ENCODE peak calls at places on chromosome 1, in seven cellular contexts. One of them, this sample, is unnamed.

GRCh38 chr1:36160949-36161485 is 5.1 kb downstream of the MAP7D1 start:
- DNase-seq in fibroblast of lung: peak
- DNase-seq in mucosa of descending colon: peak
- DNase-seq in HFF-Myc: no peak
- DNase-seq in upper lobe of right lung: peak
- DNase-seq in BE2C: no peak
- DNase-seq in choroid plexus epithelial cell: peak
- DNase-seq in this sample: peak

GRCh38 chr1:208717490-208717889 is 473.3 kb upstream of the PLXNA2 start:
- DNase-seq in fibroblast of lung: no peak
- DNase-seq in mucosa of descending colon: no peak
- DNase-seq in HFF-Myc: no peak
- DNase-seq in upper lobe of right lung: no peak
- DNase-seq in BE2C: no peak
- DNase-seq in choroid plexus epithelial cell: no peak
- DNase-seq in this sample: no peak

GRCh38 chr1:50423670-50424000 is 392 bp upstream of the DMRTA2 start:
- DNase-seq in fibroblast of lung: no peak
- DNase-seq in mucosa of descending colon: peak
- DNase-seq in HFF-Myc: no peak
- DNase-seq in upper lobe of right lung: no peak
- DNase-seq in BE2C: no peak
- DNase-seq in choroid plexus epithelial cell: no peak
- DNase-seq in this sample: peak

GRCh38 chr1:234315091-234315541 is 58.1 kb upstream of the COA6 start:
- DNase-seq in fibroblast of lung: peak
- DNase-seq in mucosa of descending colon: no peak
- DNase-seq in HFF-Myc: peak
- DNase-seq in upper lobe of right lung: no peak
- DNase-seq in BE2C: no peak
- DNase-seq in choroid plexus epithelial cell: peak
- DNase-seq in this sample: no peak

GRCh38 chr1:203163891-203164635 is 11.6 kb downstream of the MYBPH start:
- DNase-seq in fibroblast of lung: no peak
- DNase-seq in mucosa of descending colon: no peak
- DNase-seq in HFF-Myc: no peak
- DNase-seq in upper lobe of right lung: no peak
- DNase-seq in BE2C: no peak
- DNase-seq in choroid plexus epithelial cell: no peak
- DNase-seq in this sample: no peak

GRCh38 chr1:223756002-223756775 is 43.9 kb downstream of the CAPN2 start:
- DNase-seq in fibroblast of lung: no peak
- DNase-seq in mucosa of descending colon: peak
- DNase-seq in HFF-Myc: no peak
- DNase-seq in upper lobe of right lung: no peak
- DNase-seq in BE2C: no peak
- DNase-seq in choroid plexus epithelial cell: no peak
- DNase-seq in this sample: no peak

GRCh38 chr1:106984801-106985200 is 71.7 kb upstream of the PRMT6 start:
- DNase-seq in fibroblast of lung: no peak
- DNase-seq in mucosa of descending colon: no peak
- DNase-seq in HFF-Myc: no peak
- DNase-seq in upper lobe of right lung: no peak
- DNase-seq in BE2C: no peak
- DNase-seq in choroid plexus epithelial cell: no peak
- DNase-seq in this sample: no peak

GRCh38 chr1:98025858-98026257 is 105.0 kb upstream of the DPYD start:
- DNase-seq in fibroblast of lung: no peak
- DNase-seq in mucosa of descending colon: no peak
- DNase-seq in HFF-Myc: no peak
- DNase-seq in upper lobe of right lung: no peak
- DNase-seq in BE2C: no peak
- DNase-seq in choroid plexus epithelial cell: no peak
- DNase-seq in this sample: no peak

GRCh38 chr1:9286556-9286955 is 6.1 kb upstream of the SPSB1 start:
- DNase-seq in fibroblast of lung: no peak
- DNase-seq in mucosa of descending colon: no peak
- DNase-seq in HFF-Myc: no peak
- DNase-seq in upper lobe of right lung: no peak
- DNase-seq in BE2C: no peak
- DNase-seq in choroid plexus epithelial cell: no peak
- DNase-seq in this sample: no peak

GRCh38 chr1:38721816-38722215 is 137.8 kb downstream of the RRAGC start:
- DNase-seq in fibroblast of lung: no peak
- DNase-seq in mucosa of descending colon: no peak
- DNase-seq in HFF-Myc: no peak
- DNase-seq in upper lobe of right lung: no peak
- DNase-seq in BE2C: no peak
- DNase-seq in choroid plexus epithelial cell: no peak
- DNase-seq in this sample: no peak
- TF ChIP-seq CTCF in fibroblast of lung: no peak
- TF ChIP-seq CTCF in mucosa of descending colon: no peak
- TF ChIP-seq CTCF in HFF-Myc: no peak
- TF ChIP-seq CTCF in upper lobe of right lung: no peak
- TF ChIP-seq CTCF in BE2C: no peak
- TF ChIP-seq CTCF in choroid plexus epithelial cell: no peak
- TF ChIP-seq CTCF in this sample: no peak

GRCh38 chr1:92831368-92831761 is 475 bp upstream of the RPL5 start:
- DNase-seq in fibroblast of lung: no peak
- DNase-seq in mucosa of descending colon: no peak
- DNase-seq in HFF-Myc: no peak
- DNase-seq in upper lobe of right lung: no peak
- DNase-seq in BE2C: no peak
- DNase-seq in choroid plexus epithelial cell: no peak
- DNase-seq in this sample: peak

GRCh38 chr1:92834617-92835016 is 2.8 kb downstream of the RPL5 start:
- DNase-seq in fibroblast of lung: no peak
- DNase-seq in mucosa of descending colon: no peak
- DNase-seq in HFF-Myc: no peak
- DNase-seq in upper lobe of right lung: no peak
- DNase-seq in BE2C: no peak
- DNase-seq in choroid plexus epithelial cell: no peak
- DNase-seq in this sample: no peak

GRCh38 chr1:92833840-92834239 is 2.0 kb downstream of the RPL5 start:
- DNase-seq in fibroblast of lung: no peak
- DNase-seq in mucosa of descending colon: no peak
- DNase-seq in HFF-Myc: no peak
- DNase-seq in upper lobe of right lung: no peak
- DNase-seq in BE2C: no peak
- DNase-seq in choroid plexus epithelial cell: no peak
- DNase-seq in this sample: no peak

GRCh38 chr1:92832537-92833160 is 809 bp downstream of the RPL5 start:
- DNase-seq in fibroblast of lung: peak
- DNase-seq in mucosa of descending colon: no peak
- DNase-seq in HFF-Myc: no peak
- DNase-seq in upper lobe of right lung: no peak
- DNase-seq in BE2C: no peak
- DNase-seq in choroid plexus epithelial cell: peak
- DNase-seq in this sample: no peak

GRCh38 chr1:92831762-92832536 is at the start of gene RPL5:
- DNase-seq in fibroblast of lung: peak
- DNase-seq in mucosa of descending colon: peak
- DNase-seq in HFF-Myc: peak
- DNase-seq in upper lobe of right lung: peak
- DNase-seq in BE2C: peak
- DNase-seq in choroid plexus epithelial cell: peak
- DNase-seq in this sample: peak
- TF ChIP-seq CTCF in fibroblast of lung: peak
- TF ChIP-seq CTCF in mucosa of descending colon: peak
- TF ChIP-seq CTCF in HFF-Myc: peak
- TF ChIP-seq CTCF in upper lobe of right lung: peak
- TF ChIP-seq CTCF in BE2C: peak
- TF ChIP-seq CTCF in choroid plexus epithelial cell: peak
- TF ChIP-seq CTCF in this sample: peak

DNA sequence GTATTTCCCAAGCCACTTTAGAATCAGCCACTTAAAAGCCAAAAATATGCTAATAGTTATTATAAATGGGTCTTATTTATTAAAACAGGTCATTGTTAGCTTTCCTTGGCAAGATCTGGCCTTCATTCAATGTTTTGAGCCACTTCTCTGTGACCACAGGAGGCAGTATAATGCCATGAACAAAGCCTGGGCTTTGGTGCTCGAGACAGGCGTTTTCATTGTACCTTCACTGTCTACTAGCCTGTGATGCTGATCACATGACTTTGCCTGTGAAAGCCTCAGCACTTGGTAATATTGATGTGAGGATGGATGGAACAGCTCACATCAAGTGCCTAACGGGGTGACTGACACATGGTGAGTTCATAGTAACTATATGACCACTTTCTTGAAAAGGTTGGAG is 217.0 kb downstream of the RWDD3 start:
- DNase-seq in fibroblast of lung: no peak
- DNase-seq in mucosa of descending colon: no peak
- DNase-seq in HFF-Myc: no peak
- DNase-seq in upper lobe of right lung: no peak
- DNase-seq in BE2C: no peak
- DNase-seq in choroid plexus epithelial cell: no peak
- DNase-seq in this sample: no peak
- TF ChIP-seq CTCF in fibroblast of lung: no peak
- TF ChIP-seq CTCF in mucosa of descending colon: no peak
- TF ChIP-seq CTCF in HFF-Myc: no peak
- TF ChIP-seq CTCF in upper lobe of right lung: no peak
- TF ChIP-seq CTCF in BE2C: peak
- TF ChIP-seq CTCF in choroid plexus epithelial cell: no peak
- TF ChIP-seq CTCF in this sample: no peak

DNA sequence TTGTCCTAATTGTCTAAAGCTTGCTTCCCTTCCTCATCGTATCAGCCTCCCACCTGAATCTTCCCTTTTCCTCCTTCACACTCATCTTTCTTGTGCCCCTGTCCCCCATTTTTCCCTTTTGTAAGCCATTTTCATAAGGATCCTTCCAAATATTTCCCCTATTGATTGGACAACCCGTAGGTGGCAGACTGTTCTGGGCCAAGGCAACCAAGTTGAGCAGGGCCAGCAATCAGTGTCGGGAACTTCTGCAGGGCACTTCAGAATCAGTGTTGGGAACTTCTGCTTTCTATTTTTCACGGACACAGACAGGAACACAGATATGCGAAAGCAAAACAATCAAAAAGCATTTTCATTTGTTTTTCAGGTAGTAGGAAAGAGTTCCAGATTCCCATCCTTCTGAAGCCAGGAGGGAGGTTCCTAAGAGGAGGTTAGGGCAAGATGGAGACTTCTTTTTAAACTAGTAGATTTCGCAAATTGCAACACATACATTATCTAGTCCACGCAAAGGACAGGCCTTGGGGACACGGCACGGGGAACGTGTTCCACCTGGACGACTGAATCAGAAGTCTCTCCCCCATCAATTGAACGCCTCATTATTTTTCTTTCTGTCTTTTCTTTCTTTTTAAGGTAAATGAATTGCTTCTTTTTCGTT is 691 bp upstream of the MPZL1 start:
- DNase-seq in fibroblast of lung: peak
- DNase-seq in mucosa of descending colon: no peak
- DNase-seq in HFF-Myc: peak
- DNase-seq in upper lobe of right lung: no peak
- DNase-seq in BE2C: peak
- DNase-seq in choroid plexus epithelial cell: peak
- DNase-seq in this sample: no peak
- TF ChIP-seq CTCF in fibroblast of lung: peak
- TF ChIP-seq CTCF in mucosa of descending colon: no peak
- TF ChIP-seq CTCF in HFF-Myc: peak
- TF ChIP-seq CTCF in upper lobe of right lung: peak
- TF ChIP-seq CTCF in BE2C: peak
- TF ChIP-seq CTCF in choroid plexus epithelial cell: peak
- TF ChIP-seq CTCF in this sample: peak

GRCh38 chr1:100137602-100138001 is 4.6 kb downstream of the TRMT13 start:
- DNase-seq in fibroblast of lung: no peak
- DNase-seq in mucosa of descending colon: no peak
- DNase-seq in HFF-Myc: no peak
- DNase-seq in upper lobe of right lung: no peak
- DNase-seq in BE2C: no peak
- DNase-seq in choroid plexus epithelial cell: no peak
- DNase-seq in this sample: no peak

GRCh38 chr1:100130552-100131077 is 2.1 kb downstream of the SASS6 start:
- DNase-seq in fibroblast of lung: no peak
- DNase-seq in mucosa of descending colon: no peak
- DNase-seq in HFF-Myc: peak
- DNase-seq in upper lobe of right lung: no peak
- DNase-seq in BE2C: no peak
- DNase-seq in choroid plexus epithelial cell: peak
- DNase-seq in this sample: no peak

GRCh38 chr1:100134872-100135271 is 1.9 kb downstream of the TRMT13 start:
- DNase-seq in fibroblast of lung: peak
- DNase-seq in mucosa of descending colon: no peak
- DNase-seq in HFF-Myc: no peak
- DNase-seq in upper lobe of right lung: no peak
- DNase-seq in BE2C: no peak
- DNase-seq in choroid plexus epithelial cell: peak
- DNase-seq in this sample: no peak

GRCh38 chr1:100131623-100132022 is 1.1 kb downstream of the SASS6 start:
- DNase-seq in fibroblast of lung: no peak
- DNase-seq in mucosa of descending colon: no peak
- DNase-seq in HFF-Myc: no peak
- DNase-seq in upper lobe of right lung: no peak
- DNase-seq in BE2C: no peak
- DNase-seq in choroid plexus epithelial cell: no peak
- DNase-seq in this sample: no peak

DNA sequence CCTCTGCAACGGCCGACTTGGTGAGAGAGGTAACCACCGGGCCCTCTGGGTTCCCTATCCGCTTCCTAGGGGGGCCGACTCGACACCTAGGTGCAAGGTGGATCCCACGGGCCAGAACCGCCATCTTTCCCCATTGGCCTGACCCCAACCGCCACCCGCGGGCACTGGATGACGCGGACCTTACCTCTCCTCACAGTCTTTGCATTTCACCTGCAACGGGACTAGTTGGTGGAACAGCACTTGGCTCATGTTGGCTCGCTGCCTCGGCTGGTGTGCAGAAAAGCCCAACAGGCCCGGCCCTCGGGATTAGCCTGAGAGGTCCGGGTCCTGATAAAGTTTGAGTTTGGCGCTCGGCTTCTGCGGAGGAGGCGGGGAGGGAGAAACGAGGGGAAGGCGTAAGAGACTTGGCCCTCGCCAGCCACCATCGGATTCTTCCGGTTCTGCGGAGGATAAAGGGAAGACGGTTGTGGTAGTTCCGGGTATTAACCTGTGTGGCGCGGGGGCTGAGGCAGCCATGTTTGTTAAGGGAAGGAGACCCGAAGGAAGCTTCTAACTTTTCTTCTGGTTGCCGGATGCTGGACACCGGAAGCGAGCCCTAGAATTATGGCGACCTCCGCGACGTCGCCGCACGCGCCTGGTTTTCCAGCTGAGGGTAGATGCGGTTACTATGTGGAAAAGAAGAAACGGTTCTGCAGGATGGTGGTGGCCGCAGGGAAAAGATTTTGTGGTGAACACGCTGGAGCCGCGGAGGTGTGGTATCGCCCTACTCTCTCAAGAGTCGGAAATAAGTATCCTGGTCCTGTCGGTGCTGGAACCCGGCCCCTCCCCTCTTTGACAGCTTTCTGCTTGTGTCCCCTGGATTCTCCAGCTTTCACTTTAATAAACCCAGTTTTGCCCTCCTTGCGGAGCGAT is at the start of the genes SASS6 and TRMT13:
- DNase-seq in fibroblast of lung: peak
- DNase-seq in mucosa of descending colon: peak
- DNase-seq in HFF-Myc: peak
- DNase-seq in upper lobe of right lung: peak
- DNase-seq in BE2C: peak
- DNase-seq in choroid plexus epithelial cell: peak
- DNase-seq in this sample: peak
- TF ChIP-seq CTCF in fibroblast of lung: no peak
- TF ChIP-seq CTCF in mucosa of descending colon: no peak
- TF ChIP-seq CTCF in HFF-Myc: no peak
- TF ChIP-seq CTCF in upper lobe of right lung: no peak
- TF ChIP-seq CTCF in BE2C: no peak
- TF ChIP-seq CTCF in choroid plexus epithelial cell: no peak
- TF ChIP-seq CTCF in this sample: no peak